ENCODE peak calls at places on chromosome 22, in six cellular contexts. T is testis, U is ovary, N is vagina, D is prostate gland, P is gastrocnemius medialis. S is an unnamed sample.

GRCh38 chr22:44685384-44686056 is 16.5 kb upstream of the PRR5 start:
- DNase-seq in T (no peak), U (no peak), N (no peak), D (peak), P (peak), S (no peak)

GRCh38 chr22:24977370-24978230 is 25.1 kb downstream of the KIAA1671 start:
- DNase-seq in T (peak), U (peak), N (no peak), D (peak), P (peak), S (no peak)

GRCh38 chr22:22742641-22743040 is 98.2 kb downstream of the GGTLC2 start:
- DNase-seq in T (no peak), U (no peak), N (no peak), D (no peak), P (no peak), S (no peak)

GRCh38 chr22:47015589-47016178 is 253.2 kb downstream of the TBC1D22A start:
- DNase-seq in T (no peak), U (no peak), N (no peak), D (no peak), P (no peak), S (peak)

GRCh38 chr22:22673628-22674027 is 29.2 kb downstream of the GGTLC2 start:
- DNase-seq in T (no peak), U (no peak), N (no peak), D (no peak), P (no peak), S (no peak)

GRCh38 chr22:27312567-27313507 is 488.7 kb downstream of the MN1 start:
- DNase-seq in T (no peak), U (peak), N (no peak), D (no peak), P (no peak), S (no peak)

GRCh38 chr22:28855355-28856094 is 27.8 kb upstream of the ZNRF3 start:
- DNase-seq in T (peak), U (no peak), N (no peak), D (peak), P (peak), S (peak)

GRCh38 chr22:44729391-44730012 is 22.9 kb upstream of the ARHGAP8 start:
- DNase-seq in T (peak), U (peak), N (no peak), D (no peak), P (no peak), S (no peak)

GRCh38 chr22:36636916-36637315 is 66.6 kb downstream of the CACNG2 start:
- DNase-seq in T (no peak), U (no peak), N (no peak), D (no peak), P (no peak), S (no peak)

GRCh38 chr22:24433001-24433867 is 5.8 kb downstream of the ADORA2A start:
- DNase-seq in T (no peak), U (no peak), N (no peak), D (no peak), P (peak), S (no peak)

GRCh38 chr22:44024288-44024908 is at the start of gene PARVB:
- DNase-seq in T (peak), U (peak), N (no peak), D (no peak), P (no peak), S (no peak)

GRCh38 chr22:19240813-19241592 is 50.5 kb downstream of the CLTCL1 start:
- DNase-seq in T (no peak), U (no peak), N (no peak), D (no peak), P (no peak), S (no peak)

GRCh38 chr22:23053051-23053707 is 17.1 kb upstream of the GNAZ start:
- DNase-seq in T (peak), U (no peak), N (peak), D (no peak), P (no peak), S (no peak)

GRCh38 chr22:40348025-40348658 is 1.8 kb downstream of the ADSL start:
- DNase-seq in T (peak), U (no peak), N (no peak), D (peak), P (peak), S (no peak)

GRCh38 chr22:49026476-49027121 is 801.1 kb downstream of the BRD1 start:
- DNase-seq in T (peak), U (no peak), N (no peak), D (no peak), P (no peak), S (no peak)

GRCh38 chr22:50702821-50703725 is 30.4 kb downstream of the SHANK3 start:
- DNase-seq in T (no peak), U (no peak), N (no peak), D (no peak), P (no peak), S (no peak)

DNA sequence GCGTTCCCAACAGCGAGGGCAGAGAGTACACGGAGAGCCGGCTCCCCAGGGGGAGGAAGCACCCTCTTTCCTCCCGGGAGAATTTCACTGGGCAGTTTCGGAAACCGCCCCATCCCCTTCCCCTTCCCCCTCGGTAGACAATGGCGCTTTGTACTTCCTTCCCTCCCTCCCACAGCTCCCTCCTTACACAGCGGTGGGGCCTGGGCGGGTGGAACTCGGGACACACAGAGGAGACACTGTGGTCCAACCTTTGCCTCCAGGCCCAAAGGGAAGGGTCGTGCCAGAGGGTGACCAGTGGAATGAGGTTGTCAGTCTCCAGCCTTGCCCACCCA is 4.3 kb downstream of the SMTN start:
- DNase-seq in T (peak), U (no peak), N (no peak), D (no peak), P (no peak), S (no peak)
- TF ChIP-seq CTCF in T (no peak), U (no peak), N (no peak), D (no peak), P (no peak), S (no peak)

DNA sequence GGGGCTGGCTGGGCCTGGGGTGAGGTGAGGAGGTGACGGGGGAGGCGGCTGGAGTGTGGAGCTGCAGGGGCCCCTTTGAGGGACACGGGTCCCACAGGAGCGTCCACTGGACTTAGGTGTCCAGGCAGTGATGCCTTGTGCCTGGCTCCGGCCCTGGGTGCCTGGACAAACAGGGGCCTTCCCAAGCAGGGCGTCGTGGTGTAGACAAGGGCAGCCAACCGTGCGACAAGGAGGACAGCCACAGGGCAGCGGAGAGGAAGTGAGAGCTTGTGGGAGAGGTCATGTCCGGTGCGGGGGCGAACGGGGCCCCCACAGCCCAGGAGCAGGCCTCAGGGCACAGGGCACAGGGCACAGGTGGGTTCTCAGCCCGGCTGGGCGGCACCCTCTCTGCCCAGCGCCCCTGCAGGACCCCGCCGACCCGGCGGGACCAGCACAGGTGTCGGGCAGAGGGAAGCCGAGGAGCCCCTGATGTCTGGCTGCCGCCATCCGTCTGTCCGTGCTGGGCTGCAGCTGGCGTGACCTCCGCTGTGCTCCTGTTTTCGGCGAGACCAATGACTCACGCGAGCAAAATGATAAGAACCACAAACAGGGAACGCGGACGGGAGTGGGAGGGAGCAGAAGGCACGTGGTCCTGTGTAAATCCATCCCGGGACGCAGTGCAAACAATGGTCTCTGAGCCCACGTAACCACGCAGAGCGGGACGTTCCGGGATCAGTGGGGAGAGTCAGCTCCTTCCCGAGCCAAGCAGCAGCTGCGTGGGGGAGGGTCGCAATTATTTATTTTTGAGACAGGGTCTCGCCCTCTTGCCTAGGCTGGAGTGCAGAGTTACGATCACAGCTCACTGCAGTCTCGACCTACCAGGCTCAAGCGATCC is 49.1 kb upstream of the A4GALT start:
- DNase-seq in T (peak), U (peak), N (no peak), D (peak), P (no peak), S (peak)
- H3K4me3 ChIP-seq in T (peak), U (peak), N (peak), D (no peak), P (peak), S (peak)

DNA sequence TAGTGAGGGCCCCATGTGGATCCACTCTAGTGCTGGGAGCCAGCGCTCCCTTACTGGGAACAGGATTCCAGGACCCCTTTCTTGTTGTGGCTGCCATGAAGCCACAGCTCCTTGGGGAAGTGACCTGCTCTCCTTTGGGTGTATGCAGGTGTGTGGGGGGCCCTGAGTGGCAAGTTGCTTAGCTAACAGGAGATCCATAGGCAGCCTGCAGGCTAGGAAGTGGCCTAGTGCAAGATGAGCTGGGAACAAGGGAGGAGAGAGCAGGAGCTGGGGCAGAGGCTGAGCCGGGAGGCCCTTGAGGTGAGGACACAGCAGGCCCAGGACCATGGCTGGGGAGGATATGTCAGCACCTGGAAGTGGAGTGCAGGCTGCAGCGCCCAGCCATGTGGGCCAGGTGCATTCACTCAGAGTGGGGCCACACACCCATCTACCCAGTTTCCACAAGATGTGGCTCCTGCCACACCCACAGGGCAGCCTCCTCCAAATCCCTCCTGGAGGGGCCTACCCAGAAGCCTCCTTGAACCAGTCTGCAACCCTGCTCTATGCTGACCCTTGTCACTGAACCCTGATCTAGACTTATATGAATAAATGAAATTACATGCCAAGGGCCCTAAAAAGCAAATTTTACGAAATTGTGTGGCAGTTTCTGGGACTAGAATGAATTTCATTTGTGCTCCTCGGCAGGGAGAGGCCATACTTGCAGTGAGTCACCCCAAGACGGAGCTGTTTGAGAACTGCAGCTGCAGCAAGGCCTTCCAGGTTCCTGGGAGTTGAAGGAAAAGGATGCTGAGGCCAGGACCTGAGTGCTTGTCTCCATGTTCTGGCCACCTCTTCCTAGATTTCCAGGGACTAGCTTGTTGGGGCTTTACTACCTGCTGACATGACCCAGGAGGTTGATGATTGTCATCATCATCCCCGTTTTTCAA is 3.2 kb downstream of the THAP7 start:
- DNase-seq in T (no peak), U (no peak), N (no peak), D (no peak), P (no peak), S (no peak)
- TF ChIP-seq POLR2A in T (no peak), U (no peak), N (no peak), D (no peak), P (no peak), S (no peak)

GRCh38 chr22:38240734-38241252 is 32.0 kb downstream of the TMEM184B start:
- DNase-seq in T (no peak), U (no peak), N (no peak), D (peak), P (peak), S (no peak)

GRCh38 chr22:38235240-38235850 is 33.6 kb downstream of the MAFF start:
- DNase-seq in T (no peak), U (no peak), N (no peak), D (no peak), P (no peak), S (no peak)

GRCh38 chr22:38238519-38239051 is 34.2 kb downstream of the TMEM184B start:
- DNase-seq in T (peak), U (no peak), N (no peak), D (no peak), P (no peak), S (peak)

GRCh38 chr22:38236786-38237185 is 35.0 kb downstream of the MAFF start:
- DNase-seq in T (no peak), U (no peak), N (no peak), D (peak), P (no peak), S (peak)

GRCh38 chr22:38239101-38239761 is 33.6 kb downstream of the TMEM184B start:
- DNase-seq in T (peak), U (no peak), N (no peak), D (peak), P (peak), S (peak)
- TF ChIP-seq CTCF in T (no peak), U (no peak), N (peak), D (no peak), P (no peak), S (no peak)

GRCh38 chr22:17664414-17665045 is 26.0 kb downstream of the BCL2L13 start:
- DNase-seq in T (no peak), U (no peak), N (no peak), D (no peak), P (no peak), S (no peak)
- H3K4me3 ChIP-seq in T (no peak), U (no peak), N (no peak), D (no peak), P (no peak), S (no peak)

GRCh38 chr22:37802310-37803194 is 5.2 kb upstream of the GCAT start:
- DNase-seq in T (peak), U (peak), N (peak), D (no peak), P (peak), S (peak)
- TF ChIP-seq POLR2A in T (no peak), U (no peak), N (no peak), D (peak), P (no peak), S (no peak)

GRCh38 chr22:37672920-37673453 is 2.4 kb upstream of the LGALS1 start:
- DNase-seq in T (no peak), U (no peak), N (no peak), D (no peak), P (no peak), S (no peak)

GRCh38 chr22:37674248-37674647 is 1.2 kb upstream of the LGALS1 start:
- DNase-seq in T (no peak), U (no peak), N (no peak), D (no peak), P (no peak), S (no peak)

GRCh38 chr22:37675930-37676571 is 615 bp downstream of the LGALS1 start:
- DNase-seq in T (peak), U (peak), N (no peak), D (no peak), P (peak), S (no peak)

GRCh38 chr22:37676691-37677627 is 1.5 kb downstream of the LGALS1 start:
- DNase-seq in T (peak), U (peak), N (peak), D (peak), P (peak), S (peak)

DNA sequence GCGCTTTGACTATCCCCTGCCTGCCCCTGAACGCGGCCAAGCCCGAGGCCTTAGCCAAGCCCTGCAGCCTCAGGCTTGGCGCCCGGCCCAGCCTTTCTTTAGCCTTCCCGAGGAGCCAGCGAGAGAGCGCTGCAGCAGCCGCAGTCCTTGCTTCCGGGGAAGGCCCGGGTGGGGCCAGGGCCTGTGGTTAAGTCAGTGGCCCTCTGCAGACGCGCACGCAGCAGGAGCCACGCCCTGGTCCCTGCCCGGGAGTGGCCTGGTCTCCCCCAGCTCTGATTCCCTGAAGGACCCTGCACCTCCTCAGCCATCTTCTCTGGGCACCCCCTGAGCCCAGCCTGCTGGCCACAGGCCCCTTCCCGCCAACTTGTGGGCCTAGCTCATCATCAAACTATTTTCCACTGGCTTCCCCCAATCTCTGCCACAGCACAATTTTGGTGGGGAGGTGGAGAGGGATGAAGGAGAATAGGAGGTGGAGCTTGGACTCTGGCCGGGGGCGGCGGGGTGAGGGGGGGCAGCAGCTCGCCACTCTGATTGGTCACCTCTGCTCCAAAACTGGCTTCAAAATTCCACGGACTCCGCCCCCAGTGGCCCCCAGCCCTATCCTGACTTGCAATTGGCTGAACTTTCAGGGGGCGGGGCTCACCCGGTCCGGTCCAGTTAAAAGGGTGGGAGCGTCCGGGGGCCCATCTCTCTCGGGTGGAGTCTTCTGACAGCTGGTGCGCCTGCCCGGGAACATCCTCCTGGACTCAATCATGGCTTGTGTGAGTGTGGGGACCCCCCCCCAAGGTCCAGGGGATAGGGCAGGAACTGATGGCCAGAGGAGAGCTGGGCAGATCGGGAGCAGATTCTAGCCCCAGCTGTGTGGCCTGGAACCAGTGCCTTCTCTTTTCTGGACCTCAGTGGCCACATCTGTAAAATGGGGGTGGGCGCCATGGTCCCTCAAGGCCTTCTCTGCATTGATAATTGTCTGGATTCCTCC is at the start of gene LGALS1:
- DNase-seq in T (peak), U (peak), N (peak), D (peak), P (peak), S (peak)
- TF ChIP-seq CTCF in T (no peak), U (no peak), N (no peak), D (no peak), P (no peak), S (no peak)

GRCh38 chr22:33896154-33896800 is 24.0 kb downstream of the LARGE1 start:
- DNase-seq in T (no peak), U (no peak), N (no peak), D (no peak), P (no peak), S (no peak)
- H3K4me3 ChIP-seq in T (no peak), U (no peak), N (no peak), D (no peak), P (no peak), S (no peak)

GRCh38 chr22:41367039-41367679 is 14.6 kb upstream of the TEF start:
- DNase-seq in T (peak), U (peak), N (peak), D (peak), P (peak), S (peak)
- TF ChIP-seq POLR2A in T (peak), U (peak), N (no peak), D (peak), P (peak), S (no peak)